ENCODE peak calls at places on chromosomes 13 and 19, in five cellular contexts. One of them, this sample, is unnamed.

GRCh38 chr19:38245826-38246498 is 10.2 kb downstream of the PPP1R14A start:
- DNase-seq in renal cortical epithelial cell: no peak
- DNase-seq in fibroblast of mammary gland: no peak
- DNase-seq in lung: no peak
- DNase-seq in stimulated activated CD8-positive, alpha-beta memory T cell treated with anti-CD3 and anti-CD28 coated beads, Interleukin-2, amount 100 ng/mL, for 1 hour: no peak
- DNase-seq in this sample: no peak

GRCh38 chr19:34480971-34481821 is at the start of gene WTIP:
- DNase-seq in renal cortical epithelial cell: peak; percentile 19
- DNase-seq in fibroblast of mammary gland: peak; percentile 75
- DNase-seq in lung: peak; percentile 72
- DNase-seq in stimulated activated CD8-positive, alpha-beta memory T cell treated with anti-CD3 and anti-CD28 coated beads, Interleukin-2, amount 100 ng/mL, for 1 hour: no peak
- DNase-seq in this sample: peak; percentile 94

GRCh38 chr13:109111141-109111540 is 481.7 kb downstream of the MYO16 start:
- DNase-seq in renal cortical epithelial cell: no peak
- DNase-seq in fibroblast of mammary gland: no peak
- DNase-seq in lung: no peak
- DNase-seq in stimulated activated CD8-positive, alpha-beta memory T cell treated with anti-CD3 and anti-CD28 coated beads, Interleukin-2, amount 100 ng/mL, for 1 hour: no peak
- DNase-seq in this sample: no peak

GRCh38 chr13:48334534-48335127 is 31.1 kb downstream of the RB1 start:
- DNase-seq in renal cortical epithelial cell: peak; percentile 47
- DNase-seq in fibroblast of mammary gland: peak; percentile 58
- DNase-seq in lung: no peak
- DNase-seq in stimulated activated CD8-positive, alpha-beta memory T cell treated with anti-CD3 and anti-CD28 coated beads, Interleukin-2, amount 100 ng/mL, for 1 hour: no peak
- DNase-seq in this sample: no peak

GRCh38 chr19:10104665-10105221 is 1.4 kb upstream of the PPAN start:
- DNase-seq in renal cortical epithelial cell: no peak
- DNase-seq in fibroblast of mammary gland: no peak
- DNase-seq in lung: no peak
- DNase-seq in stimulated activated CD8-positive, alpha-beta memory T cell treated with anti-CD3 and anti-CD28 coated beads, Interleukin-2, amount 100 ng/mL, for 1 hour: peak; percentile 56
- DNase-seq in this sample: no peak

GRCh38 chr13:66492479-66492878 is 737.7 kb downstream of the PCDH9 start:
- DNase-seq in renal cortical epithelial cell: peak; percentile 8
- DNase-seq in fibroblast of mammary gland: no peak
- DNase-seq in lung: no peak
- DNase-seq in stimulated activated CD8-positive, alpha-beta memory T cell treated with anti-CD3 and anti-CD28 coated beads, Interleukin-2, amount 100 ng/mL, for 1 hour: no peak
- DNase-seq in this sample: no peak

GRCh38 chr13:75836441-75836840 is 200.3 kb downstream of the LMO7 start:
- DNase-seq in renal cortical epithelial cell: no peak
- DNase-seq in fibroblast of mammary gland: no peak
- DNase-seq in lung: peak; percentile 73
- DNase-seq in stimulated activated CD8-positive, alpha-beta memory T cell treated with anti-CD3 and anti-CD28 coated beads, Interleukin-2, amount 100 ng/mL, for 1 hour: no peak
- DNase-seq in this sample: no peak

GRCh38 chr13:102847272-102848234 is 1.7 kb downstream of the ERCC5 start:
- DNase-seq in renal cortical epithelial cell: peak; percentile 58
- DNase-seq in fibroblast of mammary gland: peak; percentile 74
- DNase-seq in lung: no peak
- DNase-seq in stimulated activated CD8-positive, alpha-beta memory T cell treated with anti-CD3 and anti-CD28 coated beads, Interleukin-2, amount 100 ng/mL, for 1 hour: no peak
- DNase-seq in this sample: no peak

GRCh38 chr19:46634656-46635218 is 1.3 kb downstream of the GNG8 start:
- DNase-seq in renal cortical epithelial cell: no peak
- DNase-seq in fibroblast of mammary gland: no peak
- DNase-seq in lung: no peak
- DNase-seq in stimulated activated CD8-positive, alpha-beta memory T cell treated with anti-CD3 and anti-CD28 coated beads, Interleukin-2, amount 100 ng/mL, for 1 hour: no peak
- DNase-seq in this sample: no peak

GRCh38 chr13:27177852-27178251 is 6.2 kb upstream of the USP12 start:
- DNase-seq in renal cortical epithelial cell: no peak
- DNase-seq in fibroblast of mammary gland: no peak
- DNase-seq in lung: no peak
- DNase-seq in stimulated activated CD8-positive, alpha-beta memory T cell treated with anti-CD3 and anti-CD28 coated beads, Interleukin-2, amount 100 ng/mL, for 1 hour: no peak
- DNase-seq in this sample: no peak

GRCh38 chr19:55344444-55344843 is 4.8 kb downstream of the KMT5C start:
- DNase-seq in renal cortical epithelial cell: no peak
- DNase-seq in fibroblast of mammary gland: no peak
- DNase-seq in lung: no peak
- DNase-seq in stimulated activated CD8-positive, alpha-beta memory T cell treated with anti-CD3 and anti-CD28 coated beads, Interleukin-2, amount 100 ng/mL, for 1 hour: no peak
- DNase-seq in this sample: no peak

GRCh38 chr13:113577881-113578435 is 6.6 kb upstream of the TFDP1 start:
- DNase-seq in renal cortical epithelial cell: peak; percentile 52
- DNase-seq in fibroblast of mammary gland: no peak
- DNase-seq in lung: no peak
- DNase-seq in stimulated activated CD8-positive, alpha-beta memory T cell treated with anti-CD3 and anti-CD28 coated beads, Interleukin-2, amount 100 ng/mL, for 1 hour: no peak
- DNase-seq in this sample: no peak

GRCh38 chr13:80141114-80141849 is 199.6 kb downstream of the SPRY2 start:
- DNase-seq in renal cortical epithelial cell: no peak
- DNase-seq in fibroblast of mammary gland: peak; percentile 76
- DNase-seq in lung: no peak
- DNase-seq in stimulated activated CD8-positive, alpha-beta memory T cell treated with anti-CD3 and anti-CD28 coated beads, Interleukin-2, amount 100 ng/mL, for 1 hour: no peak
- DNase-seq in this sample: no peak

GRCh38 chr13:39565036-39565949 is 37.7 kb downstream of the LHFPL6 start:
- DNase-seq in renal cortical epithelial cell: peak; percentile 97
- DNase-seq in fibroblast of mammary gland: peak; percentile 83
- DNase-seq in lung: no peak
- DNase-seq in stimulated activated CD8-positive, alpha-beta memory T cell treated with anti-CD3 and anti-CD28 coated beads, Interleukin-2, amount 100 ng/mL, for 1 hour: no peak
- DNase-seq in this sample: no peak

GRCh38 chr13:56351041-56351440 is 789.7 kb upstream of the PRR20A start:
- DNase-seq in renal cortical epithelial cell: peak; percentile 87
- DNase-seq in fibroblast of mammary gland: no peak
- DNase-seq in lung: no peak
- DNase-seq in stimulated activated CD8-positive, alpha-beta memory T cell treated with anti-CD3 and anti-CD28 coated beads, Interleukin-2, amount 100 ng/mL, for 1 hour: no peak
- DNase-seq in this sample: no peak

GRCh38 chr19:46878613-46879375 is 18.0 kb downstream of the ARHGAP35 start:
- DNase-seq in renal cortical epithelial cell: peak; percentile 89
- DNase-seq in fibroblast of mammary gland: peak; percentile 93
- DNase-seq in lung: no peak
- DNase-seq in stimulated activated CD8-positive, alpha-beta memory T cell treated with anti-CD3 and anti-CD28 coated beads, Interleukin-2, amount 100 ng/mL, for 1 hour: no peak
- DNase-seq in this sample: no peak

GRCh38 chr19:2497186-2497585 is 21.3 kb downstream of the GADD45B start:
- DNase-seq in renal cortical epithelial cell: no peak
- DNase-seq in fibroblast of mammary gland: no peak
- DNase-seq in lung: no peak
- DNase-seq in stimulated activated CD8-positive, alpha-beta memory T cell treated with anti-CD3 and anti-CD28 coated beads, Interleukin-2, amount 100 ng/mL, for 1 hour: no peak
- DNase-seq in this sample: no peak

GRCh38 chr13:112210401-112210800 is 143.5 kb downstream of the SOX1 start:
- DNase-seq in renal cortical epithelial cell: no peak
- DNase-seq in fibroblast of mammary gland: no peak
- DNase-seq in lung: no peak
- DNase-seq in stimulated activated CD8-positive, alpha-beta memory T cell treated with anti-CD3 and anti-CD28 coated beads, Interleukin-2, amount 100 ng/mL, for 1 hour: no peak
- DNase-seq in this sample: no peak

This sample was measured in osteocyte.